ENCODE peak calls at places on chromosomes 4 and X, in five cellular contexts. F is HepG2, M is IMR-90, R is GM12878, O is SK-N-SH. X is an unnamed sample.

GRCh38 chrX:119045884-119046283 is 26.9 kb upstream of the CT47C1 start:
- DNase-seq in F (no peak), M (no peak), R (no peak), O (no peak), X (no peak)

GRCh38 chrX:107744868-107745267 is 30.7 kb downstream of the TSC22D3 start:
- DNase-seq in F (no peak), M (no peak), R (no peak), O (no peak), X (no peak)

GRCh38 chrX:154084449-154085300 is 12.8 kb downstream of the MECP2 start:
- DNase-seq in F (no peak), M (no peak), R (no peak), O (no peak), X (no peak)

GRCh38 chrX:72308566-72309296 is 3.0 kb upstream of the CITED1 start:
- DNase-seq in F (peak; percentile 27), M (peak; percentile 50), R (no peak), O (peak; percentile 92), X (peak; percentile 70)

GRCh38 chr4:81682492-81682891 is 210.8 kb upstream of the RASGEF1B start:
- DNase-seq in F (no peak), M (no peak), R (no peak), O (no peak), X (no peak)

GRCh38 chrX:1464282-1465131 is 11.8 kb upstream of the ASMTL start:
- DNase-seq in F (no peak), M (no peak), R (no peak), O (no peak), X (no peak)

GRCh38 chr4:24664956-24665355 is 80.6 kb upstream of the DHX15 start:
- DNase-seq in F (peak; percentile 11), M (peak; percentile 55), R (no peak), O (no peak), X (no peak)

GRCh38 chr4:77600521-77601451 is 4.8 kb upstream of the CXCL13 start:
- DNase-seq in F (peak; percentile 28), M (peak; percentile 29), R (no peak), O (peak; percentile 38), X (peak; percentile 48)

GRCh38 chrX:133412665-133413064 is 2.6 kb downstream of the GPC4 start:
- DNase-seq in F (no peak), M (no peak), R (no peak), O (no peak), X (no peak)

GRCh38 chr4:149031399-149031798 is 589.2 kb upstream of the NR3C2 start:
- DNase-seq in F (peak; percentile 0), M (peak; percentile 19), R (no peak), O (no peak), X (no peak)

GRCh38 chr4:107856901-107857300 is 32.2 kb downstream of the SGMS2 start:
- DNase-seq in F (no peak), M (no peak), R (no peak), O (no peak), X (no peak)

GRCh38 chrX:141176586-141177451 is at the start of gene LDOC1:
- DNase-seq in F (no peak), M (peak; percentile 71), R (no peak), O (peak; percentile 92), X (peak; percentile 60)

GRCh38 chrX:106889468-106889867 is 13.7 kb downstream of the RIPPLY1 start:
- DNase-seq in F (no peak), M (no peak), R (no peak), O (no peak), X (no peak)

GRCh38 chr4:12041828-12042227 is 613.1 kb upstream of the HS3ST1 start:
- DNase-seq in F (no peak), M (no peak), R (no peak), O (no peak), X (peak; percentile 3)

GRCh38 chrX:150955590-150955989 is 27.5 kb upstream of the HMGB3 start:
- DNase-seq in F (no peak), M (no peak), R (no peak), O (no peak), X (no peak)

GRCh38 chrX:150954951-150955350 is 28.2 kb upstream of the HMGB3 start:
- DNase-seq in F (no peak), M (no peak), R (no peak), O (no peak), X (peak; percentile 51)

GRCh38 chrX:150959557-150959956 is 23.6 kb upstream of the HMGB3 start:
- DNase-seq in F (no peak), M (no peak), R (no peak), O (no peak), X (no peak)

GRCh38 chrX:150961631-150962030 is 21.5 kb upstream of the HMGB3 start:
- DNase-seq in F (no peak), M (no peak), R (no peak), O (no peak), X (no peak)

DNA sequence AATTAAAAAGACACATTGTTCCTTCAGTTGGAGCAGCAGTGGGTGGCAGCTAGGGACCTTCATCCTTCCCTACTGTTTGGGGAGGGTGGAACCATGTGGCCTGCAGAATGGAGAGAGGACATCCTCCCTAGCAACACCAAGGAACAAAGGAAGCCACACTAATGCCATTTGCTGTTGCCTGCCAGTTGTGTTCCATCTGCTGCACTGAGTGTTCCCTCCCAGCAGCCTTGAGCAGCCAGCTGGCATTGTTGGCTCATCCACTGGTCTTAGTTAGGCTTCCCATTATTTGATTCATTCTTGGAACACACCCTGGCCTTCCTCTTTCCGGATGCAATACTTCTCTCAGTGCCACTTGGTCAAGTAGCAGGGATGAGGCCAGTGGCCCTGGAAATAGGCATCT is 25.0 kb upstream of the HMGB3 start:
- DNase-seq in F (no peak), M (no peak), R (no peak), O (no peak), X (no peak)
- TF ChIP-seq MXI1 in F (no peak), M (no peak), R (no peak), O (no peak), X (no peak)

GRCh38 chr4:20666471-20666870 is 33.8 kb upstream of the PACRGL start:
- DNase-seq in F (no peak), M (no peak), R (no peak), O (peak; percentile 30), X (no peak)
- TF ChIP-seq MXI1 in F (no peak), M (no peak), R (no peak), O (no peak), X (no peak)

GRCh38 chr4:129239088-129239487 is 143.1 kb downstream of the C4orf33 start:
- DNase-seq in F (no peak), M (no peak), R (no peak), O (no peak), X (no peak)

GRCh38 chr4:129236351-129236750 is 140.4 kb downstream of the C4orf33 start:
- DNase-seq in F (no peak), M (no peak), R (no peak), O (no peak), X (no peak)

DNA sequence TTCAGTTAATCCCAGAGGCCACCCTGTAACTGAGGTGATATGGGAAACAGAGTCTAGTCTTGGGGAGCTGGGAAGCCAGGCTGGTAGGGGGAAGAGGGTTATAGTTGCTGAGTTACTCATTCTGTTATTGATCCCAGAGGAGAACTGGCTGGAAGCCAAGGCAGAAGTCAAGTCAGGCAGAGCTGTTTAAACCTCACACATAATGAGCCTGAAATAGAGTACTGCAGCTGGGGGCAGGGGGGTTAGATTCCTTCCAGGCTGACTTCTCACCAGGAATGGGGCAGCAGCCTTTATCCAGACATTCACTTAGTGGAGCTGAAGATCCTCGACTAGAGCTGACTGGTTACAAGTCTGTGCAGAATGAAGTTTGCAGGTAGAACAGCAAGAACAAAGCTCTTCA is 144.9 kb downstream of the C4orf33 start:
- DNase-seq in F (no peak), M (no peak), R (no peak), O (no peak), X (no peak)
- TF ChIP-seq MXI1 in F (no peak), M (no peak), R (no peak), O (no peak), X (no peak)

DNA sequence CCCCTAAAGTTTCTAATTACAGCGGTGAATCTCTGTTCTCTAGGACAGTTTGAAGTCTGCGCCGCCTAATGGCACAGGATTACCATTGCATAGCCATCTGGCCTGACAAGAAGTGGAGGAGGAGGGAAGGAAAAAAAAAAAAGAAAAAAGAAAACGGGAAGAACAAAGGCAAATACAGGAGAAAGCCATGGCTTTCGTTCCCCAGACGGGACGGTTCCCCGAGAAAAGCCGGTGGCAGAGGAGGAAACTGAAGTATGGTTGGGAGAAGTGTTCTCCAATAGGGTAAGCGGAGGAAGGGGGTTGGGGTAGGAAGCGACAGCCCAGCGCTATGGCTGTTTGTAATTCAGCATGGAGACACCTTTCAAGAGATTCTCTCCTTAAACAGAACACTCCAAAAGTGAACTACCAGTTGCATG is 80.8 kb downstream of the HMGN5 start:
- DNase-seq in F (peak; percentile 18), M (peak; percentile 48), R (peak; percentile 30), O (peak; percentile 8), X (peak; percentile 17)
- TF ChIP-seq MXI1 in F (no peak), M (no peak), R (no peak), O (no peak), X (no peak)

DNA sequence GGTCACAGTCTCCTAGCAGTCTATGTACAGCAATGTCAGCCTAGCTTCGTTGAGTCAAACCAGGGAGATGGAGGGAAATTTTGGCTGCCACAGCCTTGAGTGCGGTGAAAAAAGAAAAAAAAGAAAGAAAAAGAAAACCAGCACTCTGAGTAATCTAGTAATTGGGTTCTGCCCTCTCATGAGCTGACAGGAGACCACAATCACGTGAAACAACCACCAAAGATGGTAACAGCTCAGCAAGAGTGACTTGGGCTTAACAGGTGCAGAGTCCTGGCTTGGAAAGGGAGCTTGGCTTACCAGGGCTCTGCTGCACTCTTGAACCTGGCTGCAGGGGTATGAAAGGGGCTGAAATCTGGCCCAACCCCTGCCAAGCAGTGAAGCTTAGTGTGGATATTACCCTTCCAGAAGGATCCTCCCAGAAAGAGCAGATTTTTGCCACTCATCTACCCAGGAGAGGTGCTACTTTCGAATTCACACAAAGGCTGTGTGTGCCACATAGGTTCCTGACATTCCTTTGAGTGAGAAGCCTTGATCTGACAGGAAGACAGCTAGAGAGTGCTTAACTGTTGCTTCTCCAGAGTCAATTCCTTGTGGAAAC is 350.3 kb downstream of the PTTG2 start:
- DNase-seq in F (no peak), M (no peak), R (peak; percentile 97), O (no peak), X (no peak)
- TF ChIP-seq MXI1 in F (no peak), M (no peak), R (peak; percentile 55), O (no peak), X (no peak)

GRCh38 chr4:154208424-154208823 is 283.2 kb downstream of the DCHS2 start:
- DNase-seq in F (no peak), M (no peak), R (no peak), O (no peak), X (peak; percentile 67)
- TF ChIP-seq MXI1 in F (no peak), M (no peak), R (no peak), O (no peak), X (no peak)

DNA sequence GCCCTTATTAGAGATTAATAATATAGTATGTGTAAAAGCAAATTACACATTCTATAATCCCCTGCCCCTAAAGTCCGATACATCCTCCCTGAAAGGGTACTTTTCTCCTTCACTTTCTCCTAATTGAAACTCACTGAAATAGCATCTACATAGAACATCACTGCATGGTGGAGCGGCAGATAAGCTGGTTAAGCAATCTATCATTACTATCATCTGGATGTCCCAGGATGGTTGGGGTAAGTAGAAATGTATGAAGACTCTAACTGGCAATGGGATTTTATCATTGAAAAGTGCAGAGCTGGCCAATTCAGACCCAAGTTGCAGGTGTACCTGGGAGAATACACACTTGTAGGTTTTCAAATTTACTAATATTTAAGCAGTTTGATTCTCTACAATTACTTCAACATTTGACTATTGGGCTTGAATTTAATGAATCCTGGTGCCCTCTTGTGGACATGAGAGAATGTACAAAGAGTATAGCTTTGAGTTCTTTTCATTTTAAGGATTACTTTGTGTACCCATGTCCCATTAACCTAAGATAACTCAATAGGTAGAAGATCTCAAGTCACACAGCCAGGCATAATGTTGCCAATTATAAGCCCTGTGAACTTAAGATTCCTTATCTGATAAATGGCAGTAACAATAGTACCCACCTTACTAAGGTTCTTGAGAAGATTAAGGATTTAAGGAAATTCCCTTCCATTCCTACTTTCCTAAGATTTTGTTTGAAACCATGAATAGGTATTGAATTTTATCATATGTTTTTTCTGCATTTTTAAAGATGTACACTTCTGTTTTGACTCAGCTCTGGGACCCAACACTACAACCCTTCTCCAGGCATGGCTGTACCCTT is 69.8 kb downstream of the SHROOM3 start:
- DNase-seq in F (peak; percentile 36), M (peak; percentile 63), R (no peak), O (peak; percentile 44), X (peak; percentile 52)
- TF ChIP-seq MXI1 in F (no peak), M (no peak), R (no peak), O (no peak), X (no peak)